ENCODE peak calls at places on chromosomes 16 and 17, in nine cellular contexts. Q is IMR-90, E is adipocyte, A is WERI-Rb-1, B is upper lobe of right lung, P is neural progenitor cell, F is H9, U is A549, C is OCI-LY7. K is an unnamed sample. For H3K9me3, the result is how much of the 10 kb centered on the place peaks cover.

GRCh38 chr17:1186214-1186820 is 6.5 kb upstream of the ABR start:
- DNase-seq in Q (peak), E (no peak), A (no peak), B (no peak), P (no peak), F (no peak), U (no peak), C (no peak), K (peak)

GRCh38 chr16:51035110-51035498 is 116.0 kb downstream of the SALL1 start:
- DNase-seq in Q (no peak), E (no peak), A (no peak), B (no peak), P (no peak), F (no peak), U (no peak), C (peak), K (no peak)

GRCh38 chr16:15482748-15483118 is 48.3 kb downstream of the BMERB1 start:
- DNase-seq in Q (no peak), E (no peak), A (no peak), B (no peak), P (no peak), F (no peak), U (no peak), C (no peak), K (no peak)

GRCh38 chr17:35804658-35805192 is 4.6 kb upstream of the TAF15 start:
- DNase-seq in Q (peak), E (peak), A (peak), B (no peak), P (peak), F (peak), U (peak), C (peak), K (peak)

GRCh38 chr17:40344321-40345160 is 20.0 kb downstream of the GJD3 start:
- DNase-seq in Q (no peak), E (no peak), A (no peak), B (no peak), P (no peak), F (no peak), U (no peak), C (no peak), K (no peak)

GRCh38 chr17:8153550-8153956 is 1.3 kb upstream of the PER1 start:
- DNase-seq in Q (peak), E (peak), A (peak), B (peak), P (peak), F (peak), U (peak), C (no peak), K (peak)

GRCh38 chr17:73546121-73546520 is 98.1 kb downstream of the SDK2 start:
- DNase-seq in Q (no peak), E (no peak), A (no peak), B (no peak), P (no peak), F (no peak), U (no peak), C (no peak), K (no peak)

GRCh38 chr17:38693700-38694329 is 11.3 kb upstream of the MLLT6 start:
- DNase-seq in Q (peak), E (peak), A (no peak), B (no peak), P (no peak), F (peak), U (no peak), C (no peak), K (peak)

GRCh38 chr17:77541995-77542394 is 401.2 kb downstream of the SEC14L1 start:
- DNase-seq in Q (no peak), E (no peak), A (peak), B (no peak), P (peak), F (no peak), U (no peak), C (no peak), K (no peak)

GRCh38 chr17:66184392-66184791 is 7.5 kb downstream of the CEP112 start:
- DNase-seq in Q (no peak), E (no peak), A (no peak), B (no peak), P (no peak), F (no peak), U (no peak), C (no peak), K (no peak)

GRCh38 chr17:45995617-45996270 is 3.3 kb upstream of the STH start:
- DNase-seq in Q (no peak), E (no peak), A (no peak), B (no peak), P (no peak), F (no peak), U (no peak), C (no peak), K (no peak)

GRCh38 chr17:35171834-35172233 is 22.4 kb downstream of the SLC35G3 start:
- DNase-seq in Q (peak), E (peak), A (no peak), B (no peak), P (no peak), F (no peak), U (no peak), C (no peak), K (no peak)

GRCh38 chr17:45144199-45145034 is 3.9 kb upstream of the HEXIM1 start:
- DNase-seq in Q (no peak), E (no peak), A (no peak), B (peak), P (peak), F (peak), U (no peak), C (no peak), K (no peak)

GRCh38 chr16:27852116-27852515 is 211.4 kb downstream of the GSG1L start:
- DNase-seq in Q (no peak), E (no peak), A (no peak), B (peak), P (no peak), F (no peak), U (no peak), C (no peak), K (no peak)

GRCh38 chr16:86899757-86900156 is 321.4 kb downstream of the FOXL1 start:
- DNase-seq in Q (peak), E (peak), A (no peak), B (no peak), P (no peak), F (no peak), U (peak), C (no peak), K (no peak)

GRCh38 chr17:74730491-74731346 is 6.3 kb upstream of the RAB37 start:
- DNase-seq in Q (no peak), E (no peak), A (no peak), B (peak), P (no peak), F (no peak), U (no peak), C (no peak), K (no peak)

GRCh38 chr17:46720408-46720807 is 98.1 kb downstream of the WNT3 start:
- DNase-seq in Q (no peak), E (no peak), A (no peak), B (no peak), P (no peak), F (no peak), U (no peak), C (no peak), K (no peak)

GRCh38 chr17:29958947-29959657 is 17.7 kb downstream of the EFCAB5 start:
- DNase-seq in Q (peak), E (no peak), A (no peak), B (no peak), P (no peak), F (no peak), U (peak), C (no peak), K (peak)

GRCh38 chr16:50884066-50884860 is 142.4 kb downstream of the CYLD start:
- DNase-seq in Q (no peak), E (no peak), A (peak), B (no peak), P (peak), F (peak), U (peak), C (peak), K (no peak)

GRCh38 chr17:45700171-45701090 is 83.7 kb upstream of the CRHR1 start:
- DNase-seq in Q (no peak), E (no peak), A (peak), B (no peak), P (no peak), F (no peak), U (no peak), C (no peak), K (no peak)

GRCh38 chr17:45740553-45741330 is 43.4 kb upstream of the CRHR1 start:
- DNase-seq in Q (peak), E (peak), A (peak), B (no peak), P (peak), F (peak), U (peak), C (peak), K (peak)

GRCh38 chr16:51268237-51268636 is 117.2 kb upstream of the SALL1 start:
- DNase-seq in Q (no peak), E (no peak), A (no peak), B (no peak), P (no peak), F (no peak), U (no peak), C (no peak), K (no peak)

GRCh38 chr17:40075216-40076100 is 12.7 kb downstream of the THRA start:
- DNase-seq in Q (peak), E (peak), A (peak), B (peak), P (peak), F (peak), U (peak), C (peak), K (no peak)

GRCh38 chr17:7058831-7059447 is 15.0 kb upstream of the SLC16A11 start:
- DNase-seq in Q (peak), E (no peak), A (no peak), B (no peak), P (no peak), F (no peak), U (no peak), C (no peak), K (no peak)

GRCh38 chr16:67652578-67653130 is 7.4 kb downstream of the ACD start:
- DNase-seq in Q (no peak), E (peak), A (peak), B (no peak), P (peak), F (peak), U (no peak), C (no peak), K (no peak)

GRCh38 chr16:65884018-65884417 is 482.5 kb upstream of the CDH5 start:
- DNase-seq in Q (peak), E (no peak), A (no peak), B (no peak), P (no peak), F (no peak), U (no peak), C (no peak), K (peak)

GRCh38 chr16:57848181-57848580 is 45.9 kb upstream of the KIFC3 start:
- DNase-seq in Q (no peak), E (no peak), A (no peak), B (no peak), P (no peak), F (no peak), U (no peak), C (no peak), K (no peak)

GRCh38 chr17:27466748-27467375 is 10.6 kb downstream of the KSR1 start:
- DNase-seq in Q (no peak), E (no peak), A (no peak), B (peak), P (no peak), F (no peak), U (no peak), C (no peak), K (no peak)

GRCh38 chr17:83036666-83037065 is 42.7 kb upstream of the METRNL start:
- DNase-seq in Q (no peak), E (no peak), A (no peak), B (peak), P (no peak), F (no peak), U (no peak), C (no peak), K (no peak)

GRCh38 chr17:7184091-7184488 is 4.9 kb upstream of the ASGR1 start:
- DNase-seq in Q (no peak), E (no peak), A (no peak), B (peak), P (no peak), F (no peak), U (peak), C (no peak), K (no peak)

GRCh38 chr16:1870365-1871082 is 1.4 kb downstream of the MEIOB start:
- DNase-seq in Q (peak), E (peak), A (no peak), B (peak), P (no peak), F (no peak), U (peak), C (no peak), K (peak)

DNA sequence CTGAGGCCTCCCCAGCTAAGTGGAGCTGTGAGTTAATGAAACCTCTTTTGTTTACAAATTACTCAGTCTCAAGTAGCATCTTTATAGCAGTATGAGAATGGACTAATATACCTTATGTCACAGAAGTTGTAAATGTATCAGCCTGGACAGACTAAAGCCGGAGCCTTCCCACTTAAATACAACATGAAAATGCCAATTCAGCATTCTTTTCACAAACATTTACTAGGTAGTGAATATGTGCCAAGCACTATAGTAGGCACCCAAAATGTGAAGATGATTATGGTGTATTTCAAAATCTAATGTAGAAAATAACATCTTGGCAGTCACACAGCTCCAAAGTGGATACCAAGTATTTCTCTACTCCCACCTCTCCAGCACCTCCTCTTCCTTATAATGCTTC is 693.0 kb downstream of the KCNJ2 start:
- DNase-seq in Q (no peak), E (no peak), A (no peak), B (no peak), P (no peak), F (no peak), U (no peak), C (no peak), K (no peak)
- H3K9me3 ChIP-seq in Q (under half), E (under half), A (under half), B (under half), P (under half), F (under half), U (under half), C (under half), K (under half)

DNA sequence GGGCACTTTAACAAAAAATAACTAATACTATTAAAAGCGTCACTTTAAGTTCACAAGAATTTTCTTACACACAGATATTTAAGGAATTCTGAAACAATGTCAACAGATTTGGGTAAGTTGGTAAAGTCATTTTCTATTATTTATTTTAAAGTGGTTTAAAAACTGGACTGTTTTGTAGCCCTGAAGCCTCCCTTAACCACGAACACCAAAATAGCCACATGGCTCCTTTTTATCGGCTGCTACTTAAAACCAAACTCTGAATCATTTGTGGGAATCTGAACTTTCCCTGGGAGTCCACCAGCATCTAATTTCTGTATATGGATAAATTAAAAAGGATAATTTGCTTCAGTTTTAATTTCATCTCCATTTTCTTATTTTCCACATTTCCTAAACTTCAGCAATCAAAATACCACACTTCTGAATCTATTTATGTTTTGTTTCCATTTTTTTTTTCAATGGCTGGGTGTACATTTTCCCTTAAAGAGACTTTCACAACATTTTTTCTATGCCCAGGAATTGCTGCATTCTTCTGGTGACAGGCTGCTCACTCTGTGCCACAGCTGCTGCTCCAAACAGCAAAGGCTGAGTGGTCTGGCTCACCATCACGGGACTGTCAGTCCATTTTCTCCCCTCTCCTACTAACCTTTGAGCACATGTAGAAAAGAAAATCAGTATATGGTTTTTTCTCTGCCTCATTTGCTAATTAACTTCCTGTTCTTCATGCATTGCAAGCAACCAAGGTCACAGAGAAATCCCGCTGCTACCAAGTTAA is 255.5 kb upstream of the KCNJ16 start:
- DNase-seq in Q (peak), E (peak), A (no peak), B (no peak), P (no peak), F (no peak), U (no peak), C (no peak), K (peak)
- H3K9me3 ChIP-seq in Q (under half), E (under half), A (under half), B (under half), P (under half), F (under half), U (under half), C (under half), K (under half)

GRCh38 chr16:35142809-35143192 is 1683.4 kb downstream of the TP53TG3F start:
- DNase-seq in Q (no peak), E (no peak), A (no peak), B (peak), P (no peak), F (no peak), U (no peak), C (no peak), K (no peak)

GRCh38 chr16:35144212-35144932 is 1685.0 kb downstream of the TP53TG3F start:
- DNase-seq in Q (no peak), E (no peak), A (no peak), B (peak), P (no peak), F (no peak), U (no peak), C (no peak), K (no peak)

GRCh38 chr16:35140293-35140986 is 1681.0 kb downstream of the TP53TG3F start:
- DNase-seq in Q (no peak), E (no peak), A (no peak), B (peak), P (no peak), F (no peak), U (no peak), C (no peak), K (no peak)

GRCh38 chr16:35141303-35141702 is 1681.9 kb downstream of the TP53TG3F start:
- DNase-seq in Q (no peak), E (no peak), A (no peak), B (peak), P (no peak), F (no peak), U (no peak), C (no peak), K (no peak)

DNA sequence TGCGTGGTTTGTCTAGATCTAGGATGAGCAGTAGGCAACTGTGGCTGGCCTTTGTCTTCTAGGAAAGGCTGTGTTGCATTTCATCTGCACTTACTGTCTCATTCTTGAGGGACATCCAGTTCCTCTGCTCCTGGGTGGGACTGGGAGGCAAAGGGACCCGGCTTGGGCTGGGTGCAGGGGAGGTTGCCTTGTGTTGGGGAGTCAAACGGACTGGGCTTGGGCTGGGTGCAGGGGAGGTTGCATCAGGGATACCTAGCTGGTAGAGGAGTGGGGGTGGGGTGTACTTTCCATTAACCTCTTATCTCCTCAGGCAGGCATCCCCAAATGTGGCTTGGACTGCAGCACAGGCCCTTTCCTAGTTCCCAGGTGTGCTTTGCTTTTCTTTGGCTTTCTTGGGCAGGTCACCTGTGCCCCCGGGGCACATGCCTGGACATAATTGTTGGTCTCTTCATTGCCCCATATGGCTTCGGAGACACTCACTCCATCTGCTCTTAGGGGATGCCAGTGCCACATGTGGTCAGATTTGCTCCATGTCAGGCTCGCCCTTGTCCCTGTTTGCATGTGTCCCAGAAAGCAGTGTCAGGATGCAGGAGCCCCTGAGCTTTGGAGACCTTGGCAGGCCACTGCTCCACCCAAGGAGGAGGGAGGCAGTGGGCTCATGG is 1682.9 kb downstream of the TP53TG3F start:
- DNase-seq in Q (no peak), E (no peak), A (no peak), B (no peak), P (no peak), F (no peak), U (no peak), C (no peak), K (no peak)
- H3K9me3 ChIP-seq in Q (under half), E (under half), A (under half), B (under half), P (under half), F (half or more), U (under half), C (under half), K (under half)

DNA sequence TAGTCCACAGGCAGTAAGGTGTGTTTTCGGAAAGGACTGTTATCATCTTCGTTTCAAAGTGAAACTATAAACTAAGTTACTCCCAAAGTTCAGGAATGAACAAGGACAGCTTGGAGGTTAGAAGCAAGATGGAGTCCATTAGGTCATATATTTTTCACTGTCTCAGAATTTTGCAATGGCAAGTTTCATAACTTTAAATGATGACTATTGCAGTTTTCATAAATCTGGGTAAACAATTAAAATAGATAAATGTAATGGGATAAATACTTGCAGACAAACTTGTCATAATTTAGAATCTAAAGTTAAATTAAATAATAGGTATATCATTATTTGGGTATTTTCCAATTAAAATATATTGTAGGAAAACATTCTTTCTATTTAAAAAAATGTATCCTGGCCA is 14.7 kb upstream of the TRIM25 start:
- DNase-seq in Q (no peak), E (no peak), A (no peak), B (no peak), P (no peak), F (no peak), U (no peak), C (no peak), K (no peak)
- H3K9me3 ChIP-seq in Q (under half), E (under half), A (under half), B (under half), P (under half), F (under half), U (under half), C (under half), K (under half)

GRCh38 chr16:35687781-35688180 is 2228.4 kb downstream of the TP53TG3F start:
- DNase-seq in Q (no peak), E (no peak), A (no peak), B (no peak), P (no peak), F (no peak), U (no peak), C (no peak), K (no peak)

GRCh38 chr16:35690413-35690812 is 2231.0 kb downstream of the TP53TG3F start:
- DNase-seq in Q (no peak), E (no peak), A (no peak), B (no peak), P (no peak), F (no peak), U (no peak), C (no peak), K (no peak)

GRCh38 chr16:35691057-35691456 is 2231.6 kb downstream of the TP53TG3F start:
- DNase-seq in Q (no peak), E (no peak), A (no peak), B (no peak), P (no peak), F (no peak), U (no peak), C (no peak), K (no peak)

GRCh38 chr16:35689764-35690163 is 2230.4 kb downstream of the TP53TG3F start:
- DNase-seq in Q (no peak), E (no peak), A (no peak), B (no peak), P (no peak), F (no peak), U (no peak), C (no peak), K (no peak)

DNA sequence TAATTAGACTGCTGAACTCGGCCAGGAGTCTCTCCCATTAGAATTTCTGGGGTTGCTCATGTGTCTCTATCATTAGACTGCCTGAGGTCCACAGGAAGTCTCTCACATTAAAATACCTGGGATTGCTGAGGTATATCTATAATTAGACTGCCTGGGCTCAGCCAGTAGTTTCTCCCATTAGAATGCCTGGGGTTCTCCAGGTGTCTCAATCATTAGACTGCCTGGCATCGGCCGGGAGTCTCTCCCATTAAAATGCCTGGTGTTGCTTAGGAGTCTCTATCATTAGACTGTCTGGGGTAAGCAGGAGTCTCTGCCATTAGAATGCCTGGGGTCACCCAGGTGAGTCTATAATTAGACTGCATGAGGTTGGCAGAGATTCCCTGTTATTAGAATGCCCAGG is 2233.4 kb downstream of the TP53TG3F start:
- DNase-seq in Q (no peak), E (no peak), A (no peak), B (no peak), P (no peak), F (no peak), U (no peak), C (no peak), K (no peak)
- H3K9me3 ChIP-seq in Q (under half), E (under half), A (under half), B (under half), P (under half), F (half or more), U (under half), C (under half), K (under half)